ENCODE peak calls at places on chromosomes 12 and 14, in six cellular contexts. T is D721Med; L is GM20000; N is stimulated activated CD4-positive, alpha-beta T cell treated with anti-CD3 and anti-CD28 coated beads, Interleukin-1b, Interleukin-23, amount 100 ng/mL, for 4 hours; B is thyroid gland; J is lower lobe of right lung. K is an unnamed sample.

GRCh38 chr12:40212566-40212965 is 12.2 kb upstream of the LRRK2 start:
- DNase-seq in T (no peak), L (no peak), N (no peak), B (no peak), J (no peak), K (no peak)

GRCh38 chr12:19239616-19240234 is 110.2 kb downstream of the PLEKHA5 start:
- DNase-seq in T (no peak), L (no peak), N (no peak), B (no peak), J (no peak), K (no peak)

GRCh38 chr12:120758798-120759590 is 33.4 kb downstream of the ACADS start:
- DNase-seq in T (no peak), L (no peak), N (no peak), B (no peak), J (no peak), K (no peak)

GRCh38 chr14:68466491-68466977 is 326.3 kb downstream of the ZFP36L1 start:
- DNase-seq in T (no peak), L (no peak), N (no peak), B (no peak), J (no peak), K (no peak)

GRCh38 chr14:77099425-77100167 is 1.5 kb downstream of the CIPC start:
- DNase-seq in T (no peak), L (no peak), N (no peak), B (no peak), J (no peak), K (no peak)

GRCh38 chr14:64550539-64551333 is 975 bp downstream of the PPP1R36 start:
- DNase-seq in T (no peak), L (no peak), N (no peak), B (no peak), J (no peak), K (no peak)

GRCh38 chr14:91202234-91202974 is 42.1 kb downstream of the GPR68 start:
- DNase-seq in T (no peak), L (no peak), N (no peak), B (peak), J (peak), K (peak)

GRCh38 chr14:24437020-24437735 is 5.4 kb downstream of the SDR39U1 start:
- DNase-seq in T (no peak), L (no peak), N (no peak), B (no peak), J (no peak), K (no peak)

GRCh38 chr12:12488823-12489528 is 73.7 kb downstream of the DUSP16 start:
- DNase-seq in T (no peak), L (no peak), N (no peak), B (no peak), J (no peak), K (no peak)

GRCh38 chr12:113818833-113819232 is 147.3 kb downstream of the RBM19 start:
- DNase-seq in T (no peak), L (no peak), N (no peak), B (no peak), J (no peak), K (no peak)

GRCh38 chr12:116442981-116443380 is 116.2 kb upstream of the MAP1LC3B2 start:
- DNase-seq in T (no peak), L (no peak), N (no peak), B (no peak), J (no peak), K (no peak)

GRCh38 chr12:30251546-30251945 is 444.1 kb downstream of the IPO8 start:
- DNase-seq in T (no peak), L (no peak), N (no peak), B (no peak), J (no peak), K (no peak)

GRCh38 chr14:95562892-95563685 is 28.2 kb downstream of the GLRX5 start:
- DNase-seq in T (no peak), L (no peak), N (no peak), B (peak), J (peak), K (no peak)

GRCh38 chr14:105283899-105284298 is 16.9 kb downstream of the BRF1 start:
- DNase-seq in T (no peak), L (no peak), N (no peak), B (no peak), J (no peak), K (no peak)

GRCh38 chr14:106845286-106846087 is 1319.1 kb downstream of the TMEM121 start:
- DNase-seq in T (no peak), L (peak), N (no peak), B (no peak), J (peak), K (no peak)

GRCh38 chr14:39247256-39247655 is 13.5 kb downstream of the MIA2 start:
- DNase-seq in T (no peak), L (no peak), N (no peak), B (no peak), J (no peak), K (no peak)

GRCh38 chr12:64584173-64584555 is 26.1 kb upstream of the RASSF3 start:
- DNase-seq in T (no peak), L (no peak), N (no peak), B (no peak), J (no peak), K (no peak)

GRCh38 chr14:76123426-76124095 is 28.2 kb upstream of the GPATCH2L start:
- DNase-seq in T (no peak), L (no peak), N (no peak), B (no peak), J (no peak), K (no peak)

GRCh38 chr14:106185837-106186233 is 659.5 kb downstream of the TMEM121 start:
- DNase-seq in T (no peak), L (no peak), N (peak), B (no peak), J (no peak), K (no peak)

GRCh38 chr12:188910-189621 is 24.9 kb downstream of the SLC6A12 start:
- DNase-seq in T (peak), L (peak), N (peak), B (peak), J (peak), K (no peak)

GRCh38 chr14:104851896-104852663 is 13.0 kb upstream of the CEP170B start:
- DNase-seq in T (no peak), L (no peak), N (no peak), B (no peak), J (no peak), K (no peak)

GRCh38 chr14:68231832-68232642 is 412.5 kb downstream of the RAD51B start:
- DNase-seq in T (no peak), L (no peak), N (no peak), B (no peak), J (no peak), K (no peak)

GRCh38 chr12:2023365-2023764 is 19.1 kb upstream of the DCP1B start:
- DNase-seq in T (no peak), L (no peak), N (no peak), B (no peak), J (no peak), K (no peak)

GRCh38 chr14:49880267-49881064 is 12.4 kb upstream of the ARF6 start:
- DNase-seq in T (no peak), L (no peak), N (no peak), B (no peak), J (no peak), K (no peak)

GRCh38 chr12:98351089-98351488 is 164.3 kb upstream of the TMPO start:
- DNase-seq in T (no peak), L (no peak), N (no peak), B (no peak), J (no peak), K (no peak)

GRCh38 chr12:111010916-111011657 is 90.7 kb upstream of the MYL2 start:
- DNase-seq in T (no peak), L (no peak), N (no peak), B (no peak), J (no peak), K (no peak)

GRCh38 chr12:50862316-50862715 is 19.6 kb downstream of the TMPRSS12 start:
- DNase-seq in T (no peak), L (no peak), N (no peak), B (no peak), J (no peak), K (no peak)

GRCh38 chr12:20415013-20415412 is 46.7 kb downstream of the PDE3A start:
- DNase-seq in T (no peak), L (no peak), N (no peak), B (no peak), J (no peak), K (no peak)

GRCh38 chr12:70389678-70390077 is 23.6 kb downstream of the KCNMB4 start:
- DNase-seq in T (no peak), L (no peak), N (no peak), B (no peak), J (no peak), K (no peak)

GRCh38 chr12:102172436-102172835 is 25.2 kb downstream of the PMCH start:
- DNase-seq in T (no peak), L (no peak), N (no peak), B (no peak), J (no peak), K (no peak)